ENCODE peak calls at places on chromosome 15, in ten cellular contexts. One of them, this sample, is unnamed.

GRCh38 chr15:92813440-92813839 is 86.7 kb upstream of the CHD2 start:
- DNase-seq in activated CD8-positive, alpha-beta T cell treated with anti-CD3 and anti-CD28 coated beads for 36 hours: no peak
- DNase-seq in omental fat pad: no peak
- DNase-seq in stimulated activated CD8-positive, alpha-beta memory T cell treated with anti-CD3 and anti-CD28 coated beads, Interleukin-2, amount 100 ng/mL, for 1 hour: no peak
- DNase-seq in M059J: no peak
- DNase-seq in G401: no peak
- DNase-seq in coronary artery: no peak
- DNase-seq in heart left ventricle: no peak
- DNase-seq in left ventricle myocardium superior: no peak
- DNase-seq in astrocyte: no peak
- DNase-seq in this sample: no peak

GRCh38 chr15:37031198-37031597 is 69.2 kb downstream of the MEIS2 start:
- DNase-seq in stimulated activated CD8-positive, alpha-beta memory T cell treated with anti-CD3 and anti-CD28 coated beads, Interleukin-2, amount 100 ng/mL, for 1 hour: no peak
- DNase-seq in coronary artery: no peak
- DNase-seq in left ventricle myocardium superior: no peak
- DNase-seq in heart left ventricle: no peak
- DNase-seq in omental fat pad: no peak
- DNase-seq in M059J: peak; percentile 46
- DNase-seq in activated CD8-positive, alpha-beta T cell treated with anti-CD3 and anti-CD28 coated beads for 36 hours: no peak
- DNase-seq in astrocyte: peak; percentile 79
- DNase-seq in G401: no peak
- DNase-seq in this sample: no peak

GRCh38 chr15:48781002-48781401 is 29.9 kb downstream of the CEP152 start:
- DNase-seq in astrocyte: no peak
- DNase-seq in activated CD8-positive, alpha-beta T cell treated with anti-CD3 and anti-CD28 coated beads for 36 hours: no peak
- DNase-seq in stimulated activated CD8-positive, alpha-beta memory T cell treated with anti-CD3 and anti-CD28 coated beads, Interleukin-2, amount 100 ng/mL, for 1 hour: no peak
- DNase-seq in heart left ventricle: no peak
- DNase-seq in coronary artery: no peak
- DNase-seq in left ventricle myocardium superior: no peak
- DNase-seq in omental fat pad: no peak
- DNase-seq in G401: no peak
- DNase-seq in M059J: no peak
- DNase-seq in this sample: no peak

GRCh38 chr15:94370197-94370987 is 139.0 kb downstream of the MCTP2 start:
- DNase-seq in omental fat pad: no peak
- DNase-seq in left ventricle myocardium superior: no peak
- DNase-seq in astrocyte: peak; percentile 0
- DNase-seq in M059J: no peak
- DNase-seq in heart left ventricle: no peak
- DNase-seq in G401: no peak
- DNase-seq in stimulated activated CD8-positive, alpha-beta memory T cell treated with anti-CD3 and anti-CD28 coated beads, Interleukin-2, amount 100 ng/mL, for 1 hour: no peak
- DNase-seq in coronary artery: no peak
- DNase-seq in activated CD8-positive, alpha-beta T cell treated with anti-CD3 and anti-CD28 coated beads for 36 hours: no peak
- DNase-seq in this sample: no peak

GRCh38 chr15:78067328-78068241 is 9.9 kb downstream of the TBC1D2B start:
- DNase-seq in coronary artery: no peak
- DNase-seq in omental fat pad: no peak
- DNase-seq in G401: no peak
- DNase-seq in activated CD8-positive, alpha-beta T cell treated with anti-CD3 and anti-CD28 coated beads for 36 hours: no peak
- DNase-seq in heart left ventricle: no peak
- DNase-seq in astrocyte: peak; percentile 39
- DNase-seq in stimulated activated CD8-positive, alpha-beta memory T cell treated with anti-CD3 and anti-CD28 coated beads, Interleukin-2, amount 100 ng/mL, for 1 hour: no peak
- DNase-seq in left ventricle myocardium superior: no peak
- DNase-seq in M059J: peak; percentile 82
- DNase-seq in this sample: no peak

GRCh38 chr15:31292391-31293020 is 34.1 kb upstream of the KLF13 start:
- DNase-seq in stimulated activated CD8-positive, alpha-beta memory T cell treated with anti-CD3 and anti-CD28 coated beads, Interleukin-2, amount 100 ng/mL, for 1 hour: no peak
- DNase-seq in activated CD8-positive, alpha-beta T cell treated with anti-CD3 and anti-CD28 coated beads for 36 hours: no peak
- DNase-seq in omental fat pad: peak; percentile 11
- DNase-seq in M059J: peak; percentile 13
- DNase-seq in coronary artery: no peak
- DNase-seq in left ventricle myocardium superior: no peak
- DNase-seq in heart left ventricle: peak; percentile 25
- DNase-seq in astrocyte: no peak
- DNase-seq in G401: no peak
- DNase-seq in this sample: peak; percentile 16

GRCh38 chr15:85800460-85801123 is 5.9 kb upstream of the KLHL25 start:
- DNase-seq in astrocyte: peak; percentile 55
- DNase-seq in coronary artery: no peak
- DNase-seq in stimulated activated CD8-positive, alpha-beta memory T cell treated with anti-CD3 and anti-CD28 coated beads, Interleukin-2, amount 100 ng/mL, for 1 hour: no peak
- DNase-seq in G401: no peak
- DNase-seq in omental fat pad: no peak
- DNase-seq in M059J: peak; percentile 90
- DNase-seq in heart left ventricle: peak; percentile 81
- DNase-seq in left ventricle myocardium superior: peak; percentile 72
- DNase-seq in activated CD8-positive, alpha-beta T cell treated with anti-CD3 and anti-CD28 coated beads for 36 hours: no peak
- DNase-seq in this sample: no peak

GRCh38 chr15:48086162-48086561 is 34.6 kb upstream of the SLC24A5 start:
- DNase-seq in M059J: no peak
- DNase-seq in stimulated activated CD8-positive, alpha-beta memory T cell treated with anti-CD3 and anti-CD28 coated beads, Interleukin-2, amount 100 ng/mL, for 1 hour: no peak
- DNase-seq in omental fat pad: no peak
- DNase-seq in G401: peak; percentile 74
- DNase-seq in coronary artery: no peak
- DNase-seq in astrocyte: peak; percentile 40
- DNase-seq in heart left ventricle: no peak
- DNase-seq in activated CD8-positive, alpha-beta T cell treated with anti-CD3 and anti-CD28 coated beads for 36 hours: no peak
- DNase-seq in left ventricle myocardium superior: no peak
- DNase-seq in this sample: no peak

GRCh38 chr15:57223887-57224286 is 152.4 kb upstream of the CGNL1 start:
- DNase-seq in G401: no peak
- DNase-seq in astrocyte: no peak
- DNase-seq in left ventricle myocardium superior: no peak
- DNase-seq in heart left ventricle: no peak
- DNase-seq in coronary artery: no peak
- DNase-seq in M059J: no peak
- DNase-seq in activated CD8-positive, alpha-beta T cell treated with anti-CD3 and anti-CD28 coated beads for 36 hours: no peak
- DNase-seq in stimulated activated CD8-positive, alpha-beta memory T cell treated with anti-CD3 and anti-CD28 coated beads, Interleukin-2, amount 100 ng/mL, for 1 hour: no peak
- DNase-seq in omental fat pad: no peak
- DNase-seq in this sample: no peak

GRCh38 chr15:96274698-96275097 is 55.8 kb upstream of the NR2F2 start:
- DNase-seq in left ventricle myocardium superior: no peak
- DNase-seq in heart left ventricle: no peak
- DNase-seq in astrocyte: peak; percentile 31
- DNase-seq in omental fat pad: no peak
- DNase-seq in coronary artery: no peak
- DNase-seq in G401: no peak
- DNase-seq in stimulated activated CD8-positive, alpha-beta memory T cell treated with anti-CD3 and anti-CD28 coated beads, Interleukin-2, amount 100 ng/mL, for 1 hour: no peak
- DNase-seq in M059J: peak; percentile 77
- DNase-seq in activated CD8-positive, alpha-beta T cell treated with anti-CD3 and anti-CD28 coated beads for 36 hours: no peak
- DNase-seq in this sample: no peak

GRCh38 chr15:62922514-62922913 is 120.0 kb upstream of the TPM1 start:
- DNase-seq in coronary artery: no peak
- DNase-seq in omental fat pad: no peak
- DNase-seq in astrocyte: no peak
- DNase-seq in M059J: no peak
- DNase-seq in G401: no peak
- DNase-seq in stimulated activated CD8-positive, alpha-beta memory T cell treated with anti-CD3 and anti-CD28 coated beads, Interleukin-2, amount 100 ng/mL, for 1 hour: no peak
- DNase-seq in heart left ventricle: no peak
- DNase-seq in left ventricle myocardium superior: no peak
- DNase-seq in activated CD8-positive, alpha-beta T cell treated with anti-CD3 and anti-CD28 coated beads for 36 hours: no peak
- DNase-seq in this sample: no peak

GRCh38 chr15:65653781-65654521 is 32.2 kb downstream of the SLC24A1 start:
- DNase-seq in stimulated activated CD8-positive, alpha-beta memory T cell treated with anti-CD3 and anti-CD28 coated beads, Interleukin-2, amount 100 ng/mL, for 1 hour: no peak
- DNase-seq in coronary artery: no peak
- DNase-seq in omental fat pad: no peak
- DNase-seq in left ventricle myocardium superior: no peak
- DNase-seq in astrocyte: no peak
- DNase-seq in M059J: peak; percentile 15
- DNase-seq in activated CD8-positive, alpha-beta T cell treated with anti-CD3 and anti-CD28 coated beads for 36 hours: no peak
- DNase-seq in heart left ventricle: no peak
- DNase-seq in G401: no peak
- DNase-seq in this sample: no peak

GRCh38 chr15:70505411-70505919 is 257.9 kb downstream of the UACA start:
- DNase-seq in heart left ventricle: no peak
- DNase-seq in astrocyte: peak; percentile 91
- DNase-seq in coronary artery: no peak
- DNase-seq in M059J: peak; percentile 94
- DNase-seq in stimulated activated CD8-positive, alpha-beta memory T cell treated with anti-CD3 and anti-CD28 coated beads, Interleukin-2, amount 100 ng/mL, for 1 hour: no peak
- DNase-seq in omental fat pad: no peak
- DNase-seq in activated CD8-positive, alpha-beta T cell treated with anti-CD3 and anti-CD28 coated beads for 36 hours: peak; percentile 57
- DNase-seq in left ventricle myocardium superior: no peak
- DNase-seq in G401: no peak
- DNase-seq in this sample: no peak

GRCh38 chr15:43410572-43411214 is 39.8 kb downstream of the TUBGCP4 start:
- DNase-seq in M059J: no peak
- DNase-seq in stimulated activated CD8-positive, alpha-beta memory T cell treated with anti-CD3 and anti-CD28 coated beads, Interleukin-2, amount 100 ng/mL, for 1 hour: no peak
- DNase-seq in left ventricle myocardium superior: no peak
- DNase-seq in G401: no peak
- DNase-seq in omental fat pad: no peak
- DNase-seq in heart left ventricle: no peak
- DNase-seq in astrocyte: peak; percentile 16
- DNase-seq in activated CD8-positive, alpha-beta T cell treated with anti-CD3 and anti-CD28 coated beads for 36 hours: no peak
- DNase-seq in coronary artery: no peak
- DNase-seq in this sample: no peak

GRCh38 chr15:90099868-90100854 is 2.1 kb downstream of the IDH2 start:
- DNase-seq in stimulated activated CD8-positive, alpha-beta memory T cell treated with anti-CD3 and anti-CD28 coated beads, Interleukin-2, amount 100 ng/mL, for 1 hour: no peak
- DNase-seq in left ventricle myocardium superior: peak; percentile 70
- DNase-seq in M059J: peak; percentile 71
- DNase-seq in G401: peak; percentile 68
- DNase-seq in coronary artery: peak; percentile 80
- DNase-seq in omental fat pad: no peak
- DNase-seq in astrocyte: peak; percentile 70
- DNase-seq in heart left ventricle: peak; percentile 69
- DNase-seq in activated CD8-positive, alpha-beta T cell treated with anti-CD3 and anti-CD28 coated beads for 36 hours: peak; percentile 54
- DNase-seq in this sample: no peak

GRCh38 chr15:29874977-29875376 is 52.7 kb upstream of the TJP1 start:
- DNase-seq in omental fat pad: no peak
- DNase-seq in coronary artery: no peak
- DNase-seq in G401: no peak
- DNase-seq in stimulated activated CD8-positive, alpha-beta memory T cell treated with anti-CD3 and anti-CD28 coated beads, Interleukin-2, amount 100 ng/mL, for 1 hour: no peak
- DNase-seq in left ventricle myocardium superior: no peak
- DNase-seq in heart left ventricle: no peak
- DNase-seq in M059J: no peak
- DNase-seq in astrocyte: no peak
- DNase-seq in activated CD8-positive, alpha-beta T cell treated with anti-CD3 and anti-CD28 coated beads for 36 hours: no peak
- DNase-seq in this sample: no peak

GRCh38 chr15:68536331-68537095 is 42.3 kb upstream of the CORO2B start:
- DNase-seq in astrocyte: peak; percentile 98
- DNase-seq in heart left ventricle: no peak
- DNase-seq in M059J: peak; percentile 77
- DNase-seq in stimulated activated CD8-positive, alpha-beta memory T cell treated with anti-CD3 and anti-CD28 coated beads, Interleukin-2, amount 100 ng/mL, for 1 hour: no peak
- DNase-seq in left ventricle myocardium superior: no peak
- DNase-seq in activated CD8-positive, alpha-beta T cell treated with anti-CD3 and anti-CD28 coated beads for 36 hours: no peak
- DNase-seq in G401: no peak
- DNase-seq in omental fat pad: no peak
- DNase-seq in coronary artery: no peak
- DNase-seq in this sample: no peak

GRCh38 chr15:28098766-28099554 is at the start of gene OCA2:
- DNase-seq in G401: peak; percentile 8
- DNase-seq in coronary artery: peak; percentile 72
- DNase-seq in stimulated activated CD8-positive, alpha-beta memory T cell treated with anti-CD3 and anti-CD28 coated beads, Interleukin-2, amount 100 ng/mL, for 1 hour: no peak
- DNase-seq in activated CD8-positive, alpha-beta T cell treated with anti-CD3 and anti-CD28 coated beads for 36 hours: peak; percentile 58
- DNase-seq in M059J: no peak
- DNase-seq in astrocyte: peak; percentile 40
- DNase-seq in omental fat pad: no peak
- DNase-seq in left ventricle myocardium superior: peak; percentile 73
- DNase-seq in heart left ventricle: peak; percentile 54
- DNase-seq in this sample: peak; percentile 79

GRCh38 chr15:72229076-72229946 is 1.7 kb downstream of the PKM start:
- DNase-seq in astrocyte: peak; percentile 49
- DNase-seq in stimulated activated CD8-positive, alpha-beta memory T cell treated with anti-CD3 and anti-CD28 coated beads, Interleukin-2, amount 100 ng/mL, for 1 hour: no peak
- DNase-seq in M059J: no peak
- DNase-seq in G401: peak; percentile 16
- DNase-seq in left ventricle myocardium superior: no peak
- DNase-seq in activated CD8-positive, alpha-beta T cell treated with anti-CD3 and anti-CD28 coated beads for 36 hours: peak; percentile 65
- DNase-seq in omental fat pad: no peak
- DNase-seq in coronary artery: no peak
- DNase-seq in heart left ventricle: no peak
- DNase-seq in this sample: no peak

GRCh38 chr15:70781236-70781635 is 17.9 kb upstream of the UACA start:
- DNase-seq in astrocyte: no peak
- DNase-seq in heart left ventricle: no peak
- DNase-seq in coronary artery: no peak
- DNase-seq in left ventricle myocardium superior: no peak
- DNase-seq in stimulated activated CD8-positive, alpha-beta memory T cell treated with anti-CD3 and anti-CD28 coated beads, Interleukin-2, amount 100 ng/mL, for 1 hour: no peak
- DNase-seq in activated CD8-positive, alpha-beta T cell treated with anti-CD3 and anti-CD28 coated beads for 36 hours: no peak
- DNase-seq in M059J: no peak
- DNase-seq in G401: no peak
- DNase-seq in omental fat pad: no peak
- DNase-seq in this sample: no peak

GRCh38 chr15:59346951-59347350 is 25.7 kb downstream of the MYO1E start:
- DNase-seq in G401: no peak
- DNase-seq in M059J: no peak
- DNase-seq in stimulated activated CD8-positive, alpha-beta memory T cell treated with anti-CD3 and anti-CD28 coated beads, Interleukin-2, amount 100 ng/mL, for 1 hour: no peak
- DNase-seq in omental fat pad: no peak
- DNase-seq in left ventricle myocardium superior: no peak
- DNase-seq in coronary artery: no peak
- DNase-seq in astrocyte: no peak
- DNase-seq in activated CD8-positive, alpha-beta T cell treated with anti-CD3 and anti-CD28 coated beads for 36 hours: no peak
- DNase-seq in heart left ventricle: no peak
- DNase-seq in this sample: no peak

GRCh38 chr15:101523560-101523940 is 34.0 kb upstream of the PCSK6 start:
- DNase-seq in M059J: no peak
- DNase-seq in heart left ventricle: no peak
- DNase-seq in coronary artery: no peak
- DNase-seq in omental fat pad: no peak
- DNase-seq in astrocyte: no peak
- DNase-seq in stimulated activated CD8-positive, alpha-beta memory T cell treated with anti-CD3 and anti-CD28 coated beads, Interleukin-2, amount 100 ng/mL, for 1 hour: no peak
- DNase-seq in activated CD8-positive, alpha-beta T cell treated with anti-CD3 and anti-CD28 coated beads for 36 hours: no peak
- DNase-seq in left ventricle myocardium superior: no peak
- DNase-seq in G401: no peak
- DNase-seq in this sample: no peak

GRCh38 chr15:88342666-88343065 is 86.1 kb upstream of the NTRK3 start:
- DNase-seq in omental fat pad: no peak
- DNase-seq in astrocyte: peak; percentile 52
- DNase-seq in stimulated activated CD8-positive, alpha-beta memory T cell treated with anti-CD3 and anti-CD28 coated beads, Interleukin-2, amount 100 ng/mL, for 1 hour: no peak
- DNase-seq in M059J: peak; percentile 36
- DNase-seq in heart left ventricle: no peak
- DNase-seq in activated CD8-positive, alpha-beta T cell treated with anti-CD3 and anti-CD28 coated beads for 36 hours: no peak
- DNase-seq in coronary artery: no peak
- DNase-seq in left ventricle myocardium superior: no peak
- DNase-seq in G401: no peak
- DNase-seq in this sample: no peak

GRCh38 chr15:60781211-60781713 is 302.3 kb upstream of the ICE2 start:
- DNase-seq in M059J: no peak
- DNase-seq in astrocyte: no peak
- DNase-seq in activated CD8-positive, alpha-beta T cell treated with anti-CD3 and anti-CD28 coated beads for 36 hours: no peak
- DNase-seq in G401: no peak
- DNase-seq in omental fat pad: no peak
- DNase-seq in heart left ventricle: no peak
- DNase-seq in coronary artery: no peak
- DNase-seq in left ventricle myocardium superior: peak; percentile 34
- DNase-seq in stimulated activated CD8-positive, alpha-beta memory T cell treated with anti-CD3 and anti-CD28 coated beads, Interleukin-2, amount 100 ng/mL, for 1 hour: no peak
- DNase-seq in this sample: no peak

GRCh38 chr15:90619939-90620338 is 90.2 kb downstream of the CRTC3 start:
- DNase-seq in left ventricle myocardium superior: no peak
- DNase-seq in astrocyte: no peak
- DNase-seq in omental fat pad: no peak
- DNase-seq in M059J: no peak
- DNase-seq in heart left ventricle: no peak
- DNase-seq in G401: no peak
- DNase-seq in stimulated activated CD8-positive, alpha-beta memory T cell treated with anti-CD3 and anti-CD28 coated beads, Interleukin-2, amount 100 ng/mL, for 1 hour: no peak
- DNase-seq in activated CD8-positive, alpha-beta T cell treated with anti-CD3 and anti-CD28 coated beads for 36 hours: no peak
- DNase-seq in coronary artery: no peak
- DNase-seq in this sample: no peak

GRCh38 chr15:55552461-55552860 is 35.7 kb downstream of the PYGO1 start:
- DNase-seq in stimulated activated CD8-positive, alpha-beta memory T cell treated with anti-CD3 and anti-CD28 coated beads, Interleukin-2, amount 100 ng/mL, for 1 hour: no peak
- DNase-seq in astrocyte: no peak
- DNase-seq in coronary artery: no peak
- DNase-seq in activated CD8-positive, alpha-beta T cell treated with anti-CD3 and anti-CD28 coated beads for 36 hours: no peak
- DNase-seq in left ventricle myocardium superior: no peak
- DNase-seq in heart left ventricle: no peak
- DNase-seq in M059J: no peak
- DNase-seq in omental fat pad: no peak
- DNase-seq in G401: no peak
- DNase-seq in this sample: no peak

GRCh38 chr15:26083457-26084350 is 220.6 kb upstream of the ATP10A start:
- DNase-seq in M059J: peak; percentile 35
- DNase-seq in astrocyte: peak; percentile 25
- DNase-seq in stimulated activated CD8-positive, alpha-beta memory T cell treated with anti-CD3 and anti-CD28 coated beads, Interleukin-2, amount 100 ng/mL, for 1 hour: no peak
- DNase-seq in left ventricle myocardium superior: no peak
- DNase-seq in activated CD8-positive, alpha-beta T cell treated with anti-CD3 and anti-CD28 coated beads for 36 hours: no peak
- DNase-seq in omental fat pad: no peak
- DNase-seq in heart left ventricle: no peak
- DNase-seq in coronary artery: no peak
- DNase-seq in G401: peak; percentile 64
- DNase-seq in this sample: no peak

GRCh38 chr15:43868412-43868811 is 41.6 kb downstream of the WDR76 start:
- DNase-seq in astrocyte: no peak
- DNase-seq in M059J: no peak
- DNase-seq in stimulated activated CD8-positive, alpha-beta memory T cell treated with anti-CD3 and anti-CD28 coated beads, Interleukin-2, amount 100 ng/mL, for 1 hour: no peak
- DNase-seq in heart left ventricle: no peak
- DNase-seq in omental fat pad: no peak
- DNase-seq in activated CD8-positive, alpha-beta T cell treated with anti-CD3 and anti-CD28 coated beads for 36 hours: no peak
- DNase-seq in G401: no peak
- DNase-seq in left ventricle myocardium superior: no peak
- DNase-seq in coronary artery: no peak
- DNase-seq in this sample: no peak